ENCODE peak calls at places on chromosomes 12 and 14, in six cellular contexts. D, B, E, V, C and L are unnamed samples.

GRCh38 chr14:92653162-92653651 is 95.2 kb downstream of the LGMN start:
- DNase-seq in D (no peak), B (no peak), E (no peak), V (no peak), C (no peak), L (no peak)

GRCh38 chr14:51825926-51826325 is 34.5 kb upstream of the GNG2 start:
- DNase-seq in D (no peak), B (no peak), E (no peak), V (no peak), C (no peak), L (no peak)

GRCh38 chr12:52389313-52390207 is 4.1 kb upstream of the KRT84 start:
- DNase-seq in D (no peak), B (peak), E (no peak), V (no peak), C (no peak), L (peak)

GRCh38 chr14:53055003-53055402 is 98.1 kb downstream of the DDHD1 start:
- DNase-seq in D (peak), B (peak), E (peak), V (peak), C (no peak), L (no peak)

GRCh38 chr12:27645671-27646070 is 50.6 kb upstream of the REP15 start:
- DNase-seq in D (no peak), B (no peak), E (no peak), V (no peak), C (no peak), L (no peak)

GRCh38 chr12:75020068-75020557 is 189.5 kb downstream of the KCNC2 start:
- DNase-seq in D (no peak), B (peak), E (no peak), V (peak), C (no peak), L (no peak)

GRCh38 chr14:60310086-60310684 is 61.2 kb downstream of the PPM1A start:
- DNase-seq in D (peak), B (peak), E (no peak), V (no peak), C (no peak), L (no peak)

GRCh38 chr12:70847871-70848270 is 72.7 kb downstream of the PTPRR start:
- DNase-seq in D (no peak), B (no peak), E (no peak), V (no peak), C (no peak), L (no peak)

GRCh38 chr14:102506599-102506871 is 3.0 kb downstream of the ANKRD9 start:
- DNase-seq in D (no peak), B (no peak), E (no peak), V (no peak), C (no peak), L (no peak)

GRCh38 chr12:31899136-31899535 is 60.1 kb upstream of the RESF1 start:
- DNase-seq in D (no peak), B (no peak), E (no peak), V (peak), C (no peak), L (no peak)

GRCh38 chr12:66132408-66132807 is 1.9 kb upstream of the LLPH start:
- DNase-seq in D (peak), B (peak), E (no peak), V (peak), C (no peak), L (peak)

GRCh38 chr12:31390991-31391390 is 65.0 kb upstream of the SINHCAF start:
- DNase-seq in D (no peak), B (peak), E (no peak), V (no peak), C (no peak), L (no peak)

GRCh38 chr12:88996389-88996788 is 355.9 kb downstream of the DUSP6 start:
- DNase-seq in D (no peak), B (no peak), E (no peak), V (no peak), C (no peak), L (no peak)

GRCh38 chr12:124866195-124866882 is 2.7 kb upstream of the SCARB1 start:
- DNase-seq in D (no peak), B (no peak), E (no peak), V (no peak), C (no peak), L (no peak)

GRCh38 chr12:21773263-21773741 is 1.2 kb downstream of the KCNJ8 start:
- DNase-seq in D (peak), B (peak), E (no peak), V (no peak), C (peak), L (peak)

GRCh38 chr12:110343921-110344555 is 59.5 kb downstream of the ANAPC7 start:
- DNase-seq in D (no peak), B (no peak), E (no peak), V (no peak), C (no peak), L (no peak)

GRCh38 chr12:9925746-9926393 is 6.3 kb downstream of the CLEC2A start:
- DNase-seq in D (peak), B (peak), E (peak), V (peak), C (no peak), L (peak)

GRCh38 chr14:89902876-89903275 is 51.7 kb downstream of the EFCAB11 start:
- DNase-seq in D (no peak), B (no peak), E (no peak), V (no peak), C (no peak), L (no peak)

GRCh38 chr12:45674583-45674982 is 54.9 kb upstream of the ARID2 start:
- DNase-seq in D (peak), B (peak), E (no peak), V (peak), C (no peak), L (no peak)

GRCh38 chr12:103901518-103902173 is 28.6 kb upstream of the HSP90B1 start:
- DNase-seq in D (no peak), B (no peak), E (no peak), V (no peak), C (no peak), L (no peak)

GRCh38 chr12:13211859-13212664 is 15.5 kb downstream of the EMP1 start:
- DNase-seq in D (peak), B (peak), E (peak), V (peak), C (peak), L (peak)

GRCh38 chr14:39265741-39266588 is 32.2 kb downstream of the MIA2 start:
- DNase-seq in D (peak), B (no peak), E (no peak), V (peak), C (no peak), L (no peak)

GRCh38 chr14:65502676-65503124 is 90.2 kb downstream of the FUT8 start:
- DNase-seq in D (peak), B (no peak), E (no peak), V (peak), C (no peak), L (no peak)

GRCh38 chr12:22215467-22216253 is 118.8 kb downstream of the ST8SIA1 start:
- DNase-seq in D (peak), B (no peak), E (no peak), V (peak), C (no peak), L (no peak)

GRCh38 chr12:111454311-111454710 is 48.6 kb downstream of the SH2B3 start:
- DNase-seq in D (no peak), B (no peak), E (no peak), V (no peak), C (peak), L (no peak)

GRCh38 chr14:95507174-95507573 is 9.3 kb downstream of the SYNE3 start:
- DNase-seq in D (peak), B (peak), E (no peak), V (peak), C (no peak), L (no peak)

GRCh38 chr12:19436931-19437330 is 2.4 kb upstream of the AEBP2 start:
- DNase-seq in D (no peak), B (no peak), E (no peak), V (peak), C (peak), L (no peak)

GRCh38 chr14:53295985-53296582 is 143.0 kb upstream of the DDHD1 start:
- DNase-seq in D (peak), B (peak), E (peak), V (peak), C (no peak), L (no peak)

GRCh38 chr14:50773632-50774541 is 57.1 kb downstream of the NIN start:
- DNase-seq in D (peak), B (peak), E (peak), V (peak), C (peak), L (peak)

GRCh38 chr12:32031109-32031508 is 71.9 kb downstream of the RESF1 start:
- DNase-seq in D (no peak), B (peak), E (no peak), V (no peak), C (no peak), L (no peak)

GRCh38 chr14:61385002-61385685 is 63.8 kb downstream of the PRKCH start:
- DNase-seq in D (no peak), B (no peak), E (no peak), V (no peak), C (no peak), L (no peak)

GRCh38 chr12:91222746-91223145 is 40.1 kb upstream of the DCN start:
- DNase-seq in D (peak), B (no peak), E (no peak), V (peak), C (no peak), L (no peak)

DNA sequence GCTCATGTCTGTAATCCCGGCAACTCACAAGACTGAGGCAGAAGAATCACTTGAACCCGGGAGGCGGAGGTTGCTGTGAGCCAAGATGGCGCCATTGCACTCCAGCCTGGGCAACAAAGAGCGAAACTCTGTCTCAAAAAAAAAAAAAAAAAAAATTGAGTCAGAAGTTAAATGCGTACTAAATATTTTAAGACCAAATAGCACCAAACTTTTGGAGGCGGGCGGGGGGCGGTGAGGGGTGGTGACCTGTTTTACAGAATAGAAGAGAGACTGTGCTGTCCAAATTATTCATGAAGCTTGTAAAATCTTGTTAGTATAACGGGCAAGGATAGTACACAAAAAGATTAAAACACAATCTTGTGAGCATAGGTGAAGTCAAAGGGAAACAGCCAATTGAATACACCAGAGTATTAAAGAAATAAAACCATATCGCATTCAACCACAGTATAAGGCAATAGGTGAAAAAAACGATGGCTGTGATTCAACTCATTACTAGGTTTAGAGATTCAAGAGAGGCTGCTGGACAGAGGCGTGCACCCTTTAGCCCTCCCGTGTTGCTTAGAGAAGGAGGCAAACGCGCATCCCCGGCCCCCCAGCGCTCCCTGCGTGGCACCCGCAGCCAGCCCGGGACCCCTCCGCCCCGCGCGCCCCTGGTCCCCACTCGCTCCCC is 571 bp downstream of the ZNF891 start:
- DNase-seq in D (peak), B (no peak), E (no peak), V (no peak), C (peak), L (no peak)
- H4K8ac ChIP-seq in D (no peak), B (no peak), E (no peak), V (peak), C (peak), L (no peak)

DNA sequence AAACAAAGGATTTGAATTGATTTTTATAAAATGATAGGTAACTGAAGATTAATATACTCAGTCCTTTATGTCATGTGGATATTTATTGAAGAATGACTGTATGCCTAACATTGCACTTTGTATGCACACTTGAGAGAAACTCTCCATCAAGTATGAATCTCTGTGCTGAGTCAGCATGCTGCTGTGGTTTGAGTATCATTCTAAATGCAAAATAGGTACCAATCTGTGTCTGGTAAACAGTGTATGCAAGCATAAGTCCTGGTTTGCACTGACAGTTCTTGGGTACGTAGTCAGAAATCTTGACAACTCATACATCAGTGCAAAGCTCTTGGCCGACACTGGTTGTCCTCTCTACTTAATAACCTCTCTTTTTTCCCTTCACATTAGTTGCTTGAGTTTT is 21.9 kb downstream of the MGAT4C start:
- DNase-seq in D (no peak), B (no peak), E (no peak), V (peak), C (no peak), L (no peak)
- H2AK5ac ChIP-seq in D (no peak), B (no peak), E (no peak), V (no peak), C (no peak), L (no peak)

GRCh38 chr14:71464840-71465239 is 467.4 kb upstream of the RGS6 start:
- DNase-seq in D (no peak), B (no peak), E (no peak), V (no peak), C (no peak), L (no peak)
- H2BK15ac ChIP-seq in D (no peak), B (no peak), E (no peak), V (no peak), C (no peak), L (no peak)

DNA sequence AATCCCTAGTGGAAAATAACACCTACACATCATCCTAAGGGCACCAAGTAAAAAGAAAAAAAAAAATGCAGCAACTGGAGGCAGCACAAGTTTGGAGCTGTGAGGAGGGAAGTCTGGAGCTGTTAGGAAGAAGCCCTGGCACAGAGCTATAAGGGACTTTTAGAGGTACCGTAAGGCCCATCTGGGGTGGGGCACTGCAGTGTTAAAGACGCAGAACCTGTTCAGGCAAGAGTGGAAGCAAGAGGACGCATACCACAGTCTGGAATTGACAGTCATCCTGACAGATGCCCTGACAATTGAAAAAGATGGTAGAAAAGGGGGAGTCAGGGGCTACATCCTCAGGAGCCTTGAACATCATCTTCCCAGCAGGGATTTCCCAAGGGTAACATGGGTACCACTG is 195.9 kb upstream of the PLEKHG7 start:
- DNase-seq in D (no peak), B (no peak), E (no peak), V (no peak), C (no peak), L (no peak)
- H4K8ac ChIP-seq in D (no peak), B (no peak), E (no peak), V (no peak), C (no peak), L (no peak)

DNA sequence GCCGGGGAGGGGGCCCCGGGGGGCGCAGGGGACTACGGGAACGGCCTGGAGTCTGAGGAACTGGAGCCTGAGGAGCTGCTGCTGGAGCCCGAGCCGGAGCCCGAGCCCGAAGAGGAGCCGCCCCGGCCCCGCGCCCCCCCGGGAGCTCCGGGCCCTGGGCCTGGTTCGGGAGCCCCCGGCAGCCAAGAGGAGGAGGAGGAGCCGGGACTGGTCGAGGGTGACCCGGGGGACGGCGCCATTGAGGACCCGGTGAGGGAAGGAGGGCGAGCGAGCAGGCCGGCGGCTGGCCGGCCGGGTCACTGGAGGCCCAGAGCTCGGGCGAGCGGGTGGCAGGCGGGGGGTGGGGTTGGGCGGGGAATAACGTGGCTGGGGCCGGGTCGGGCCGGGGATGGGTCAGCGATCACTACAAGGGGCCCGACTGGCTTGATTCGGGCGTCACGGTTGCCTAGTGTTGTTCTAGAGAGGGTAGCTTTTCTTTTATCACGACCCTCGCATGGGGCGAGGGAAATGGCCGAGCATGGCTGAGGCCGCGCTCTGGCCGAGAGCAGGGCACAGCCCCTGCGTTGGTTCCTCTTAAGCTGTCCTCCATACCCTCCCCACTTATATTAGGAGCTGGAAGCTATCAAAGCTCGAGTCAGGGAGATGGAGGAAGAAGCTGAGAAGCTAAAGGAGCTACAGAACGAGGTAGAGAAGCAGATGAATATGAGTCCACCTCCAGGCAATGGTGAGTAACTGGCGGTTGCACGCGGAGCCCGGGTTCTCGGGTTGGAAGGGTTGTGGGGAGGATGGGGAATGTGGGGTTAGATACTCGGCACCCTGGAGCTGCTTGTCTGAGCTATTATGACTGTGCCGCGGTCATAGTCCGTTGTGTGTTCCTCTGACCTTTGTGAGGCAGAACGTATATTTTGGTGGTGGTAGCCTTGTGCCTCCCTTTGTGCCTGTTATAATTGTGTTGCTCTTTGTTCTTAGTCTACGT is 603 bp downstream of the PABPN1 start:
- DNase-seq in D (peak), B (peak), E (peak), V (peak), C (peak), L (no peak)
- H2AK5ac ChIP-seq in D (peak), B (peak), E (peak), V (peak), C (peak), L (no peak)